ENCODE peak calls at places on chromosomes 2 and 18, in seven cellular contexts. Q is pancreas, C is fibroblast of pulmonary artery, I is NAMALWA, E is AG08396, S is KG1, V is nephron progenitor cell. F is an unnamed sample.

GRCh38 chr2:200795044-200795443 is 16.7 kb upstream of the BZW1 start:
- DNase-seq in V (no peak), S (no peak), C (peak), E (no peak), I (no peak), Q (no peak), F (no peak)

GRCh38 chr2:80086831-80087230 is 217.7 kb downstream of the LRRTM1 start:
- DNase-seq in S (no peak), V (no peak), I (no peak), Q (no peak), E (peak), C (peak), F (no peak)

GRCh38 chr2:102142829-102143449 is 393 bp downstream of the IL1R1 start:
- DNase-seq in C (peak), Q (no peak), S (no peak), E (no peak), V (no peak), I (no peak), F (no peak)

GRCh38 chr2:235064980-235065379 is 113.2 kb downstream of the SH3BP4 start:
- DNase-seq in V (no peak), I (no peak), Q (no peak), E (no peak), C (no peak), S (no peak), F (no peak)

GRCh38 chr2:105238664-105239240 is 2.8 kb upstream of the GPR45 start:
- DNase-seq in V (no peak), Q (no peak), E (no peak), C (no peak), I (no peak), S (no peak), F (no peak)

GRCh38 chr18:2654828-2655152 is 736 bp upstream of the SMCHD1 start:
- DNase-seq in I (no peak), E (no peak), Q (no peak), V (no peak), C (no peak), S (no peak), F (no peak)

GRCh38 chr2:176092270-176093144 is at the start of gene HOXD13:
- DNase-seq in S (no peak), V (peak), I (no peak), E (no peak), Q (no peak), C (no peak), F (no peak)

GRCh38 chr2:216911008-216911407 is 51.1 kb upstream of the TNP1 start:
- DNase-seq in I (no peak), Q (no peak), E (no peak), S (no peak), V (no peak), C (no peak), F (no peak)

GRCh38 chr18:21359746-21360145 is 117.7 kb downstream of the GREB1L start:
- DNase-seq in E (no peak), C (no peak), I (no peak), S (no peak), Q (no peak), V (no peak), F (no peak)

GRCh38 chr18:58993260-58993659 is 128.6 kb downstream of the ZNF532 start:
- DNase-seq in V (no peak), C (peak), Q (no peak), E (no peak), I (no peak), S (no peak), F (no peak)

GRCh38 chr18:62881509-62882016 is 166.2 kb downstream of the PHLPP1 start:
- DNase-seq in E (peak), V (no peak), C (peak), I (no peak), S (no peak), Q (no peak), F (no peak)

GRCh38 chr2:219010162-219010756 is 17.0 kb upstream of the CRYBA2 start:
- DNase-seq in E (no peak), C (peak), S (no peak), V (no peak), Q (no peak), I (peak), F (no peak)

GRCh38 chr2:126714191-126714965 is 58.4 kb downstream of the GYPC start:
- DNase-seq in V (no peak), S (no peak), C (no peak), Q (no peak), I (no peak), E (no peak), F (no peak)

GRCh38 chr2:67835266-67835665 is 227.5 kb downstream of the C1D start:
- DNase-seq in C (no peak), E (no peak), I (no peak), Q (no peak), V (no peak), S (no peak), F (no peak)

GRCh38 chr2:45330113-45330512 is 281.0 kb downstream of the SRBD1 start:
- DNase-seq in V (no peak), I (no peak), S (no peak), E (no peak), Q (no peak), C (no peak), F (no peak)

GRCh38 chr2:14749869-14750268 is 117.4 kb downstream of the LRATD1 start:
- DNase-seq in C (no peak), Q (no peak), S (no peak), I (no peak), E (peak), V (no peak), F (no peak)

GRCh38 chr18:33404244-33404873 is 36.2 kb downstream of the CCDC178 start:
- DNase-seq in Q (no peak), V (no peak), S (no peak), E (no peak), C (peak), I (peak), F (no peak)

GRCh38 chr18:79523738-79524180 is 128.0 kb downstream of the NFATC1 start:
- DNase-seq in V (no peak), Q (no peak), C (no peak), S (peak), E (no peak), I (peak), F (no peak)

GRCh38 chr2:177651833-177652232 is 259.3 kb downstream of the AGPS start:
- DNase-seq in S (no peak), Q (no peak), I (no peak), C (no peak), E (no peak), V (peak), F (no peak)

GRCh38 chr2:171141320-171141719 is 19.4 kb downstream of the TLK1 start:
- DNase-seq in C (no peak), V (no peak), S (no peak), Q (no peak), I (no peak), E (no peak), F (no peak)

GRCh38 chr2:218814540-218815243 is 16.9 kb downstream of the PRKAG3 start:
- DNase-seq in Q (no peak), I (no peak), S (no peak), V (no peak), C (no peak), E (no peak), F (no peak)

GRCh38 chr18:6521804-6522418 is 107.2 kb upstream of the L3MBTL4 start:
- DNase-seq in S (peak), Q (no peak), V (peak), E (no peak), C (peak), I (peak), F (peak)

GRCh38 chr2:239143858-239144712 is 256.7 kb downstream of the HDAC4 start:
- DNase-seq in Q (no peak), V (peak), C (peak), S (no peak), I (peak), E (peak), F (peak)

GRCh38 chr2:105919191-105919811 is 174.6 kb downstream of the NCK2 start:
- DNase-seq in C (peak), E (no peak), S (no peak), V (no peak), I (no peak), Q (no peak), F (no peak)

GRCh38 chr18:13447621-13448020 is 229.1 kb downstream of the LDLRAD4 start:
- DNase-seq in Q (no peak), E (peak), S (no peak), V (peak), I (no peak), C (peak), F (no peak)

GRCh38 chr2:120820263-120820884 is 84.7 kb downstream of the GLI2 start:
- DNase-seq in E (peak), V (peak), C (peak), S (no peak), I (no peak), Q (peak), F (no peak)